ENCODE peak calls at places on chromosome 11, in six cellular contexts. M is heart right ventricle; Q is A673; Y is GM23248; L is H9; B is CD4-positive, alpha-beta T cell. V is an unnamed sample.

GRCh38 chr11:81197396-81197795 is 1536.3 kb downstream of the FAM181B start:
- DNase-seq in M (no peak), Q (no peak), Y (no peak), L (peak; percentile 26), B (no peak), V (no peak)

GRCh38 chr11:65354265-65355012 is at the start of gene TIGD3:
- DNase-seq in M (peak; percentile 98), Q (peak; percentile 99), Y (peak; percentile 98), L (peak; percentile 97), B (peak; percentile 98), V (peak; percentile 99)

GRCh38 chr11:16902182-16902581 is 112.0 kb downstream of the PLEKHA7 start:
- DNase-seq in M (no peak), Q (no peak), Y (no peak), L (no peak), B (no peak), V (peak; percentile 49)

GRCh38 chr11:60756307-60757032 is at the start of gene MS4A15:
- DNase-seq in M (no peak), Q (peak; percentile 64), Y (peak; percentile 14), L (peak; percentile 56), B (no peak), V (peak; percentile 82)

GRCh38 chr11:93145381-93145780 is 52.4 kb downstream of the SLC36A4 start:
- DNase-seq in M (no peak), Q (no peak), Y (no peak), L (no peak), B (no peak), V (no peak)

GRCh38 chr11:116445108-116446047 is 327.4 kb downstream of the BUD13 start:
- DNase-seq in M (no peak), Q (no peak), Y (no peak), L (peak; percentile 87), B (no peak), V (no peak)

GRCh38 chr11:110991621-110992355 is 253.7 kb upstream of the POU2AF2 start:
- DNase-seq in M (no peak), Q (no peak), Y (peak; percentile 84), L (no peak), B (no peak), V (no peak)

GRCh38 chr11:19664896-19665548 is 47.6 kb upstream of the NAV2 start:
- DNase-seq in M (no peak), Q (no peak), Y (peak; percentile 75), L (no peak), B (no peak), V (no peak)

GRCh38 chr11:118789501-118790356 is 1.2 kb downstream of the DDX6 start:
- DNase-seq in M (no peak), Q (peak; percentile 39), Y (peak; percentile 60), L (no peak), B (peak; percentile 15), V (peak; percentile 49)

GRCh38 chr11:64913171-64913727 is 3.8 kb downstream of the ATG2A start:
- DNase-seq in M (no peak), Q (no peak), Y (no peak), L (no peak), B (no peak), V (no peak)

GRCh38 chr11:47987781-47988180 is 7.4 kb downstream of the PTPRJ start:
- DNase-seq in M (no peak), Q (no peak), Y (no peak), L (no peak), B (no peak), V (peak; percentile 53)

GRCh38 chr11:8352852-8353505 is 89.3 kb upstream of the LMO1 start:
- DNase-seq in M (no peak), Q (no peak), Y (no peak), L (no peak), B (no peak), V (no peak)

GRCh38 chr11:70297341-70297740 is 26.9 kb downstream of the PPFIA1 start:
- DNase-seq in M (no peak), Q (no peak), Y (peak; percentile 27), L (no peak), B (no peak), V (no peak)

GRCh38 chr11:44865866-44866272 is 84.8 kb downstream of the TP53I11 start:
- DNase-seq in M (peak; percentile 75), Q (no peak), Y (no peak), L (no peak), B (no peak), V (no peak)

GRCh38 chr11:135027461-135027860 is 615.4 kb upstream of the B3GAT1 start:
- DNase-seq in M (no peak), Q (peak; percentile 53), Y (peak; percentile 44), L (peak; percentile 67), B (no peak), V (peak; percentile 66)

GRCh38 chr11:88508808-88509581 is 171.5 kb upstream of the CTSC start:
- DNase-seq in M (peak; percentile 32), Q (no peak), Y (peak; percentile 56), L (peak; percentile 69), B (no peak), V (no peak)

GRCh38 chr11:65625628-65626342 is 10.2 kb downstream of the PCNX3 start:
- DNase-seq in M (peak; percentile 69), Q (no peak), Y (peak; percentile 65), L (peak; percentile 61), B (peak; percentile 54), V (peak; percentile 76)

GRCh38 chr11:13341028-13341427 is 63.4 kb downstream of the BMAL1 start:
- DNase-seq in M (no peak), Q (no peak), Y (no peak), L (no peak), B (no peak), V (no peak)

GRCh38 chr11:124740277-124740882 is 638 bp downstream of the NRGN start:
- DNase-seq in M (peak; percentile 43), Q (peak; percentile 70), Y (peak; percentile 60), L (peak; percentile 53), B (peak; percentile 47), V (peak; percentile 59)

GRCh38 chr11:63564785-63565350 is 1.7 kb upstream of the PLAAT2 start:
- DNase-seq in M (no peak), Q (no peak), Y (no peak), L (no peak), B (no peak), V (no peak)

GRCh38 chr11:71927813-71928738 is at the start of gene XNDC1N:
- DNase-seq in M (peak; percentile 38), Q (peak; percentile 97), Y (peak; percentile 95), L (peak; percentile 80), B (peak; percentile 38), V (peak; percentile 94)

GRCh38 chr11:59728913-59729312 is 15.3 kb upstream of the OR10V1 start:
- DNase-seq in M (no peak), Q (no peak), Y (no peak), L (no peak), B (no peak), V (no peak)

GRCh38 chr11:36008576-36008975 is 64.7 kb downstream of the LDLRAD3 start:
- DNase-seq in M (no peak), Q (no peak), Y (peak; percentile 18), L (no peak), B (no peak), V (no peak)

GRCh38 chr11:46461461-46461927 is 69.9 kb upstream of the CHRM4 start:
- DNase-seq in M (no peak), Q (no peak), Y (no peak), L (no peak), B (no peak), V (no peak)

GRCh38 chr11:17991799-17992433 is 20.9 kb downstream of the SERGEF start:
- DNase-seq in M (no peak), Q (peak; percentile 68), Y (peak; percentile 72), L (no peak), B (peak; percentile 32), V (peak; percentile 83)

GRCh38 chr11:67418476-67419281 is 3.2 kb downstream of the CARNS1 start:
- DNase-seq in M (peak; percentile 62), Q (no peak), Y (no peak), L (no peak), B (peak; percentile 47), V (peak; percentile 80)

GRCh38 chr11:34466802-34467488 is 28.2 kb downstream of the CAT start:
- DNase-seq in M (no peak), Q (no peak), Y (peak; percentile 18), L (no peak), B (no peak), V (no peak)
- H3K9me3 ChIP-seq in M (peaks cover 19% of the 10 kb centered on the region), Q (peaks cover 10% of the 10 kb centered on the region), Y (no peaks in the 10 kb centered on the region), L (no peaks in the 10 kb centered on the region), B (peaks cover 9% of the 10 kb centered on the region), V (peaks cover 11% of the 10 kb centered on the region)

DNA sequence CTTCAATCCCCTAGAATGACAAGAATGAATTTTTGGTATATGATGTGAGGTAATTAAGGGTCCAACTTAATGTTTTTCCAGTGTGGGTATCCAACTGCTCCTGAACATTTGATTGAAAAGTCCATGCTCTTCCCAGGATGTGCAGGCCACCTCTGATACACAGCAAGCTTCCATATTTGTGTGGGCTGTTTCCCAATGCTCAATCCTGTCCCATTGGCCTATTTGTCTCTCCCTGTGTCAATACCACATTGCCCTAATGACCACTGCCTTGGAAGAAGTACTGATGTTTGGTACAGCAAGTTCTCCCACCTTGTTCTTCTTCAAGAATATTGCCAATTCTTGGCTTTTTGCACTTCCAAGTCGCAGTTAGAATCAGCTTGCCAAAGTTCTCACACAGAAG is 42.9 kb downstream of the KCNQ1OT1 start:
- DNase-seq in M (no peak), Q (no peak), Y (no peak), L (no peak), B (no peak), V (no peak)
- H3K9me3 ChIP-seq in M (peaks cover 67% of the 10 kb centered on the region), Q (peaks cover 94% of the 10 kb centered on the region), Y (peaks cover 5% of the 10 kb centered on the region), L (peaks cover 68% of the 10 kb centered on the region), B (peaks cover 4% of the 10 kb centered on the region), V (peaks cover 19% of the 10 kb centered on the region)

GRCh38 chr11:128086794-128087193 is 500.6 kb downstream of the ETS1 start:
- DNase-seq in M (no peak), Q (no peak), Y (no peak), L (no peak), B (no peak), V (no peak)

GRCh38 chr11:128089962-128090361 is 497.4 kb downstream of the ETS1 start:
- DNase-seq in M (no peak), Q (no peak), Y (no peak), L (no peak), B (no peak), V (no peak)

GRCh38 chr11:128085276-128085675 is 502.1 kb downstream of the ETS1 start:
- DNase-seq in M (no peak), Q (no peak), Y (no peak), L (no peak), B (no peak), V (no peak)
- H3K9me3 ChIP-seq in M (peaks cover 12% of the 10 kb centered on the region), Q (no peaks in the 10 kb centered on the region), Y (peaks cover 5% of the 10 kb centered on the region), L (peaks cover 8% of the 10 kb centered on the region), B (peaks cover 8% of the 10 kb centered on the region), V (no peaks in the 10 kb centered on the region)

DNA sequence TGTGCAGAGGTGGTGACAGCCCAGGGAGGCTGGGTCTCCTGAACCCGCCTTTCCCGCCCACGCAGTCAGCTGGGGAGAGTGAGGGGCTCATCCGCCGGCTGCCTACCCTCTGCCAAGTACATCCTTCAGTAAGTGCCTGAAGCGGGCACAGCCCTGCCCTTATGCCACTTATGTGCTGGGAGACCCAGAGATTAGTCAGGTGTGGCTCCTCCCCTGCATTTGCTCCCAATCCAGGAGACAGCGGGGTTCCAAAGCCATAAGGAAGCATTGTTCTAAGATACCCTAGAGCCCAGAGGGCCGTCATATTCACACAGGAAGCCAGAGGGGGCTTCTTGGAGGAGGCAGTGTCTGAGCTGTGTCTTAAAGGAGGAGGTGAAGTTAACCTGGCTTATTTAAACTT is 5.8 kb upstream of the PPP6R3 start:
- DNase-seq in M (no peak), Q (no peak), Y (no peak), L (peak; percentile 61), B (no peak), V (no peak)
- H3K9me3 ChIP-seq in M (no peaks in the 10 kb centered on the region), Q (no peaks in the 10 kb centered on the region), Y (no peaks in the 10 kb centered on the region), L (no peaks in the 10 kb centered on the region), B (no peaks in the 10 kb centered on the region), V (no peaks in the 10 kb centered on the region)